ENCODE peak calls at places on chromosomes 3 and 15, in five cellular contexts. One of them, this sample, is unnamed.
A peak's percentile ranks its signal among the peaks of the same experiment; 100 is the strongest.

GRCh38 chr3:123499316-123499715 is 50.4 kb upstream of the ADCY5 start:
- DNase-seq in HCT116: no peak
- DNase-seq in MM.1S: no peak
- DNase-seq in neural progenitor cell: no peak
- DNase-seq in hepatocyte: no peak
- DNase-seq in this sample: no peak

GRCh38 chr3:12139111-12139511 is 19.6 kb downstream of the TIMP4 start:
- DNase-seq in HCT116: peak; percentile 29
- DNase-seq in MM.1S: no peak
- DNase-seq in neural progenitor cell: peak; percentile 71
- DNase-seq in hepatocyte: peak; percentile 66
- DNase-seq in this sample: peak; percentile 64

GRCh38 chr3:44077267-44077666 is 164.4 kb upstream of the TOPAZ1 start:
- DNase-seq in neural progenitor cell: peak; percentile 28
- DNase-seq in MM.1S: no peak
- DNase-seq in hepatocyte: peak; percentile 46
- DNase-seq in HCT116: no peak
- DNase-seq in this sample: peak; percentile 62

GRCh38 chr3:149004622-149005021 is 13.3 kb downstream of the GYG1 start:
- DNase-seq in MM.1S: no peak
- DNase-seq in HCT116: no peak
- DNase-seq in neural progenitor cell: peak; percentile 5
- DNase-seq in hepatocyte: no peak
- DNase-seq in this sample: no peak

GRCh38 chr3:75985432-75985831 is 200.1 kb upstream of the ZNF717 start:
- DNase-seq in MM.1S: no peak
- DNase-seq in hepatocyte: no peak
- DNase-seq in HCT116: no peak
- DNase-seq in neural progenitor cell: no peak
- DNase-seq in this sample: no peak

GRCh38 chr3:86787091-86787490 is 203.9 kb downstream of the VGLL3 start:
- DNase-seq in hepatocyte: no peak
- DNase-seq in MM.1S: no peak
- DNase-seq in neural progenitor cell: no peak
- DNase-seq in HCT116: no peak
- DNase-seq in this sample: peak; percentile 11

GRCh38 chr3:115190747-115191146 is 43.7 kb upstream of the ZBTB20 start:
- DNase-seq in MM.1S: no peak
- DNase-seq in hepatocyte: no peak
- DNase-seq in HCT116: no peak
- DNase-seq in neural progenitor cell: no peak
- DNase-seq in this sample: no peak

GRCh38 chr3:182115328-182116045 is 403.8 kb downstream of the SOX2 start:
- DNase-seq in neural progenitor cell: no peak
- DNase-seq in HCT116: no peak
- DNase-seq in MM.1S: no peak
- DNase-seq in hepatocyte: no peak
- DNase-seq in this sample: no peak

GRCh38 chr3:184685646-184686045 is 26.2 kb downstream of the MAGEF1 start:
- DNase-seq in HCT116: no peak
- DNase-seq in neural progenitor cell: peak; percentile 68
- DNase-seq in MM.1S: no peak
- DNase-seq in hepatocyte: peak; percentile 62
- DNase-seq in this sample: peak; percentile 53

GRCh38 chr3:127673191-127674098 is 693 bp downstream of the ABTB1 start:
- DNase-seq in neural progenitor cell: peak; percentile 58
- DNase-seq in MM.1S: peak; percentile 47
- DNase-seq in hepatocyte: peak; percentile 65
- DNase-seq in HCT116: no peak
- DNase-seq in this sample: peak; percentile 48

GRCh38 chr15:66751579-66751978 is 49.5 kb downstream of the SMAD6 start:
- DNase-seq in MM.1S: no peak
- DNase-seq in neural progenitor cell: no peak
- DNase-seq in HCT116: peak; percentile 72
- DNase-seq in hepatocyte: no peak
- DNase-seq in this sample: no peak

GRCh38 chr3:32392530-32393302 is 1.1 kb downstream of the CMTM7 start:
- DNase-seq in neural progenitor cell: no peak
- DNase-seq in HCT116: no peak
- DNase-seq in hepatocyte: peak; percentile 60
- DNase-seq in MM.1S: no peak
- DNase-seq in this sample: peak; percentile 38

GRCh38 chr3:125374501-125374995 is 577 bp downstream of the ZNF148 start:
- DNase-seq in MM.1S: peak; percentile 19
- DNase-seq in HCT116: no peak
- DNase-seq in neural progenitor cell: peak; percentile 62
- DNase-seq in hepatocyte: peak; percentile 64
- DNase-seq in this sample: peak; percentile 83

GRCh38 chr3:120622870-120623718 is 27.0 kb downstream of the NDUFB4 start:
- DNase-seq in neural progenitor cell: peak; percentile 52
- DNase-seq in MM.1S: peak; percentile 53
- DNase-seq in HCT116: peak; percentile 93
- DNase-seq in hepatocyte: no peak
- DNase-seq in this sample: peak; percentile 82

GRCh38 chr15:90620379-90621134 is 90.8 kb downstream of the CRTC3 start:
- DNase-seq in neural progenitor cell: no peak
- DNase-seq in MM.1S: no peak
- DNase-seq in HCT116: no peak
- DNase-seq in hepatocyte: no peak
- DNase-seq in this sample: no peak

GRCh38 chr15:74428970-74429783 is 4.6 kb downstream of the SEMA7A start:
- DNase-seq in HCT116: no peak
- DNase-seq in MM.1S: no peak
- DNase-seq in hepatocyte: no peak
- DNase-seq in neural progenitor cell: no peak
- DNase-seq in this sample: no peak

GRCh38 chr15:91469627-91470567 is 369.8 kb downstream of the SV2B start:
- DNase-seq in HCT116: no peak
- DNase-seq in neural progenitor cell: no peak
- DNase-seq in MM.1S: no peak
- DNase-seq in hepatocyte: no peak
- DNase-seq in this sample: no peak

GRCh38 chr15:41417418-41417811 is 520 bp downstream of the RTF1 start:
- DNase-seq in HCT116: no peak
- DNase-seq in neural progenitor cell: peak; percentile 70
- DNase-seq in MM.1S: no peak
- DNase-seq in hepatocyte: peak; percentile 65
- DNase-seq in this sample: peak; percentile 64

GRCh38 chr3:143763568-143764162 is 84.6 kb downstream of the SLC9A9 start:
- DNase-seq in hepatocyte: peak; percentile 16
- DNase-seq in neural progenitor cell: peak; percentile 23
- DNase-seq in MM.1S: no peak
- DNase-seq in HCT116: no peak
- DNase-seq in this sample: peak; percentile 47

GRCh38 chr15:77547801-77548607 is 84.7 kb downstream of the LINGO1 start:
- DNase-seq in MM.1S: no peak
- DNase-seq in neural progenitor cell: no peak
- DNase-seq in hepatocyte: no peak
- DNase-seq in HCT116: no peak
- DNase-seq in this sample: no peak

GRCh38 chr15:81053621-81054020 is 52.9 kb downstream of the TLNRD1 start:
- DNase-seq in hepatocyte: no peak
- DNase-seq in HCT116: no peak
- DNase-seq in MM.1S: no peak
- DNase-seq in neural progenitor cell: no peak
- DNase-seq in this sample: no peak

GRCh38 chr3:180295811-180296210 is 259.1 kb upstream of the PEX5L start:
- DNase-seq in hepatocyte: peak; percentile 11
- DNase-seq in HCT116: no peak
- DNase-seq in neural progenitor cell: no peak
- DNase-seq in MM.1S: no peak
- DNase-seq in this sample: no peak

GRCh38 chr3:174710622-174711021 is 148.5 kb upstream of the NAALADL2 start:
- DNase-seq in neural progenitor cell: no peak
- DNase-seq in HCT116: no peak
- DNase-seq in MM.1S: no peak
- DNase-seq in hepatocyte: no peak
- DNase-seq in this sample: peak; percentile 27

GRCh38 chr3:71978150-71978721 is 193.3 kb upstream of the PROK2 start:
- DNase-seq in neural progenitor cell: no peak
- DNase-seq in HCT116: no peak
- DNase-seq in hepatocyte: no peak
- DNase-seq in MM.1S: no peak
- DNase-seq in this sample: no peak

GRCh38 chr3:106844638-106845037 is 532.6 kb upstream of the CCDC54 start:
- DNase-seq in hepatocyte: no peak
- DNase-seq in MM.1S: no peak
- DNase-seq in neural progenitor cell: no peak
- DNase-seq in HCT116: no peak
- DNase-seq in this sample: no peak

GRCh38 chr15:59991919-59992318 is 12.2 kb upstream of the FOXB1 start:
- DNase-seq in HCT116: no peak
- DNase-seq in neural progenitor cell: no peak
- DNase-seq in hepatocyte: no peak
- DNase-seq in MM.1S: no peak
- DNase-seq in this sample: no peak

GRCh38 chr3:170233532-170233931 is 11.3 kb downstream of the PRKCI start:
- DNase-seq in neural progenitor cell: no peak
- DNase-seq in HCT116: no peak
- DNase-seq in hepatocyte: peak; percentile 21
- DNase-seq in MM.1S: no peak
- DNase-seq in this sample: no peak

GRCh38 chr15:63372018-63372705 is 9.5 kb downstream of the CA12 start:
- DNase-seq in neural progenitor cell: no peak
- DNase-seq in hepatocyte: peak; percentile 55
- DNase-seq in MM.1S: no peak
- DNase-seq in HCT116: peak; percentile 38
- DNase-seq in this sample: no peak

GRCh38 chr15:96514607-96515285 is 184.2 kb downstream of the NR2F2 start:
- DNase-seq in neural progenitor cell: no peak
- DNase-seq in HCT116: no peak
- DNase-seq in MM.1S: no peak
- DNase-seq in hepatocyte: no peak
- DNase-seq in this sample: no peak

DNA sequence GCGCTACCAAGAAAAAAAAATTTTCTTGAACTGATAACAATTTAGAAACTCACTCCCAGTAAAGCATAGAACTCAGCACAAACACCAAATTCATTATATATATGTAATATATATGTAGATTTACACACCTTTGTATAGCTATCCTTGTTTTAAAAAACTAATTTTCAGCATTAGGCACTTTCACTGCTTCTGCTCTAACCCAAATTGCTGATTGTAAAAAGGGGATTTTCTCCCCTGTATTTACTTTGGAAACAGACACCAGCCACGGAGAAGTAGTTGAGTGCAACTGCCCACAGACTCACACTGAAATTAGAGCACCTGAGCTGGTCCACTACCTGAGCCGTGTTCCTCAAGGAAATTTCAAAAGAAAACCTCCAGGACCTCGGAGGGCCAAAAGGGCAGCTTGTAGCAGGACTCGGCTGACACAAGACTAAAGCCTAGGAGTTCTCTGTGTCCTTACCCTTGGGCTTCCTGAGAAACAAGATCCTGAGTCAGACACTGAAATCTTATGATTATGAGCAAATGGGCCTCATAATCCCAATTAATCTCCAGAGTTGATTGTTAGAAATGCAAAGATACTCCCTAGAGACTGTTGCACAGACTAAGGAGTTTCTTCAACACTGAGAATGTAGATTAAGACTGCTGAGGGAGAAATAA is 106.0 kb downstream of the TNIK start:
- DNase-seq in MM.1S: no peak
- DNase-seq in HCT116: peak; percentile 68
- DNase-seq in hepatocyte: no peak
- DNase-seq in neural progenitor cell: no peak
- DNase-seq in this sample: no peak
- H3K4me2 ChIP-seq in MM.1S: no peak overlapping the region
- H3K4me2 ChIP-seq in HCT116: peak overlapping the region; percentile 83
- H3K4me2 ChIP-seq in hepatocyte: no peak overlapping the region
- H3K4me2 ChIP-seq in neural progenitor cell: no peak overlapping the region
- H3K4me2 ChIP-seq in this sample: no peak overlapping the region

DNA sequence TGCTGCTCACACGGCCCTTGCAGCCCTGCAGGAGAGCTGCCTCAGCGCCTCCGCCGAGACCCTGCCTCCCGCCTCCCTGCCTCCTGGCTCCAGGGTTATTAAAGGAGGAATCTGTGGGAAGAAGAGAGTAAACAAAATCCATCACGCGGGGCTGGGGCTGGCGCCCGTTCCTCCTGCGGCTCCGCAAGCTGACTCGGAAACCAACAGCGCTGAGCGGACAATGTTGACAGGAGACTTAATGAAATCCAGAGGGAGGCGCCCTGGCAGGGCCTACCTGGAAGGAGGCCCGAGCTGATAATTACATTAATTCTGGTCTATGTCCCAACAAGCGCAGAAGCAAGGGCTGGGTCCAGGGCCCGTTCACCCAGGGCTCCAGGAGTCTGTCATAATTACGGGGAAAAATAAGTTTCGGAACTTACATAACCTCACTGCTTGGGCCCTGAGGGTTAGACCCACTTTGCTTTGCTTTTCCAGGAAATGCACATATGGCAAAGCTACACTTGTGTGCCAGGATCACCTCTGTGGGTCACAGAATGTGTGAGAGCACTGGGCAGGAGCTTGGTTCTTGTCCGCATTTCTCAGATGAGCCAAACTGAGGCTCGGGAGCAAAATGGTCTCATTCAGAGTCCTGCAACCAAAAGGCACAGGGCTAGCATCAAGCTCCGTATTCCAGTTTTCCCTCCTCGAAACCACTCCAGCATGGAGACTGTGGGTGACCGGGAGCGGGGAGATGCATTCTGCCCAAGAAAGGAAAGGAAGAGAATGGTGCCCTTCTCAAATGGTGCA is 43.8 kb upstream of the SLC6A6 start:
- DNase-seq in HCT116: no peak
- DNase-seq in MM.1S: no peak
- DNase-seq in hepatocyte: peak; percentile 88
- DNase-seq in neural progenitor cell: peak; percentile 66
- DNase-seq in this sample: peak; percentile 54
- TF ChIP-seq EZH2 in HCT116: no peak
- TF ChIP-seq EZH2 in MM.1S: no peak
- TF ChIP-seq EZH2 in hepatocyte: no peak
- TF ChIP-seq EZH2 in neural progenitor cell: no peak
- TF ChIP-seq EZH2 in this sample: no peak

DNA sequence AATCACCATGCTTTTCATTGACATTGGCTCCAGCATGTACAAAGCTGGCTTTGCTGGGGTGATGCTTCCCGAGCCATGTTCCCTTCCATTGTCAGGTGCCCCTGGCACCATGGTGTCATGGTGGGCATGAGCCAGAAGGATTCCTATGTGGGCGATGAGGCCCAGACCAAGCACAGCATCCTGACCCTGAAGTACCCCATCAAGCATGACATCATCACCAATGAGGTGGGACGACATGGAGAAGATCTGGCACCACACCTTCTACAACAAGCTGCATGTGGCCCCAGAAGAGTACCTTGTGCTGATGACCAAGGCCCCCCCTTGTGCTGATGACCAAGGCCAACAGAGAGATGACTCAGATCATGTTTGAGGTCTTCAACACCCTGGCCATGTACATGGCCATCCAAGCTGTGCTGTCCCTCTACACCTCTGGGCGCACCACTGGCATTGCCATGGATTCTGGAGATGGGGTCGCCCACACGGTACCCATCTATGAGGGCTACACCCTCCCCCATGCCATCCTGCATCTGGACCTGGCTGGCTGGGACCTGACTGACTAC is 17.6 kb upstream of the RBP2 start:
- DNase-seq in hepatocyte: no peak
- DNase-seq in HCT116: no peak
- DNase-seq in MM.1S: no peak
- DNase-seq in neural progenitor cell: no peak
- DNase-seq in this sample: no peak
- TF ChIP-seq EZH2phosphoT487 in hepatocyte: no peak
- TF ChIP-seq EZH2phosphoT487 in HCT116: no peak
- TF ChIP-seq EZH2phosphoT487 in MM.1S: no peak
- TF ChIP-seq EZH2phosphoT487 in neural progenitor cell: no peak
- TF ChIP-seq EZH2phosphoT487 in this sample: no peak

GRCh38 chr15:99407716-99408115 is 156.4 kb downstream of the LRRC28 start:
- DNase-seq in neural progenitor cell: no peak
- DNase-seq in HCT116: no peak
- DNase-seq in MM.1S: no peak
- DNase-seq in hepatocyte: no peak
- DNase-seq in this sample: no peak
- H3K4me2 ChIP-seq in neural progenitor cell: no peak overlapping the region
- H3K4me2 ChIP-seq in HCT116: no peak overlapping the region
- H3K4me2 ChIP-seq in MM.1S: no peak overlapping the region
- H3K4me2 ChIP-seq in hepatocyte: no peak overlapping the region
- H3K4me2 ChIP-seq in this sample: no peak overlapping the region

This sample was measured in GM23338.